ENCODE peak calls at places on chromosomes 13 and 19, in ten cellular contexts. G is keratinocyte; I is cardiac muscle cell; L is heart right ventricle; X is H7; O is effector memory CD4-positive, alpha-beta T cell; Z is breast epithelium; Q is testis; B is IMR-90; T is K562. E is an unnamed sample.

GRCh38 chr13:79226938-79227337 is 179.1 kb downstream of the RBM26 start:
- DNase-seq in G (no peak), I (peak; percentile 30), L (no peak), X (peak; percentile 7), O (no peak), Z (no peak), Q (no peak), B (no peak), T (no peak), E (peak; percentile 52)

GRCh38 chr13:51935326-51936171 is 73.8 kb downstream of the CCDC70 start:
- DNase-seq in G (no peak), I (peak; percentile 31), L (no peak), X (peak; percentile 87), O (no peak), Z (no peak), Q (peak; percentile 27), B (no peak), T (peak; percentile 33), E (peak; percentile 88)

GRCh38 chr19:50826492-50827240 is 3.1 kb upstream of the KLK1 start:
- DNase-seq in G (no peak), I (no peak), L (no peak), X (no peak), O (no peak), Z (no peak), Q (peak; percentile 56), B (no peak), T (no peak), E (no peak)

GRCh38 chr19:9615828-9616227 is 5.2 kb downstream of the ZNF561 start:
- DNase-seq in G (no peak), I (no peak), L (no peak), X (no peak), O (no peak), Z (no peak), Q (no peak), B (no peak), T (no peak), E (no peak)

GRCh38 chr13:51370116-51370515 is 30.6 kb downstream of the SERPINE3 start:
- DNase-seq in G (no peak), I (no peak), L (no peak), X (no peak), O (no peak), Z (no peak), Q (no peak), B (peak; percentile 41), T (no peak), E (no peak)

GRCh38 chr19:16143399-16144215 is at the start of gene HSH2D:
- DNase-seq in G (no peak), I (no peak), L (peak; percentile 30), X (peak; percentile 82), O (peak; percentile 62), Z (peak; percentile 54), Q (no peak), B (no peak), T (no peak), E (peak; percentile 87)

GRCh38 chr13:50129065-50129922 is 114.0 kb downstream of the KCNRG start:
- DNase-seq in G (no peak), I (peak; percentile 7), L (no peak), X (peak; percentile 38), O (no peak), Z (no peak), Q (no peak), B (no peak), T (no peak), E (no peak)

GRCh38 chr13:107867701-107868661 is 347.4 kb downstream of the LIG4 start:
- DNase-seq in G (no peak), I (peak; percentile 70), L (peak; percentile 6), X (peak; percentile 81), O (no peak), Z (no peak), Q (peak; percentile 62), B (peak; percentile 57), T (peak; percentile 73), E (peak; percentile 89)

GRCh38 chr19:38718747-38719543 is 25.3 kb downstream of the CAPN12 start:
- DNase-seq in G (no peak), I (peak; percentile 59), L (peak; percentile 80), X (peak; percentile 91), O (no peak), Z (no peak), Q (no peak), B (no peak), T (no peak), E (peak; percentile 86)
- H3K36me3 ChIP-seq in G (peaks cover 74% of the 10 kb centered on the region), I (peaks cover 39% of the 10 kb centered on the region), L (peaks cover 3% of the 10 kb centered on the region), X (peaks cover 75% of the 10 kb centered on the region), O (peaks cover 83% of the 10 kb centered on the region), Z (peaks cover 10% of the 10 kb centered on the region), Q (no peaks in the 10 kb centered on the region), B (peaks cover 87% of the 10 kb centered on the region), T (peaks cover 93% of the 10 kb centered on the region), E (peaks cover 72% of the 10 kb centered on the region)

GRCh38 chr19:47882890-47883289 is 3.2 kb downstream of the SULT2A1 start:
- DNase-seq in G (no peak), I (no peak), L (no peak), X (no peak), O (no peak), Z (no peak), Q (no peak), B (no peak), T (no peak), E (no peak)

GRCh38 chr19:47885067-47885463 is 1.1 kb downstream of the SULT2A1 start:
- DNase-seq in G (no peak), I (no peak), L (no peak), X (no peak), O (no peak), Z (no peak), Q (no peak), B (no peak), T (no peak), E (no peak)

GRCh38 chr19:47886010-47886559 is at the start of gene SULT2A1:
- DNase-seq in G (no peak), I (no peak), L (no peak), X (no peak), O (no peak), Z (no peak), Q (no peak), B (no peak), T (no peak), E (no peak)

DNA sequence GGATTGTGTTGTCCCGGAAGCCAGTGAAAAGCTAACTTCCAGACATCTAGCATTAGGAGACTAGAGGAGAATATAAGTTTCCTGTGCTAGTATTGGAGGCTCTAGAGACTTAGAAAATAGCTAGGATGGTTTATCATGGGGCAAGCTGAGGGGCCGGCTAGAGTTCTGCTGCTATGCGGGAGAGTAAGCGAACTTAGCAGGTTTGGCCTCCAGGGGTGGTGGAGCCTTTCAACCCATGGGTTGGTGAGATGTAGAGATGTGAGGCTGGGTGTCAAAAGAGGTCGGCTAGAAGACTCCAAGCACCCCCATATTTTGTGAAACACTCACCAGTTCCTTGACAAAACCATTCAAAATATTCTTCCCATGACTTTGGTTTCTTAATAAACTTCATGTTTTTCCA is 4.4 kb downstream of the SULT2A1 start:
- DNase-seq in G (no peak), I (no peak), L (no peak), X (peak; percentile 42), O (no peak), Z (no peak), Q (no peak), B (no peak), T (no peak), E (peak; percentile 59)
- H3K36me3 ChIP-seq in G (no peaks in the 10 kb centered on the region), I (no peaks in the 10 kb centered on the region), L (no peaks in the 10 kb centered on the region), X (no peaks in the 10 kb centered on the region), O (no peaks in the 10 kb centered on the region), Z (no peaks in the 10 kb centered on the region), Q (no peaks in the 10 kb centered on the region), B (no peaks in the 10 kb centered on the region), T (no peaks in the 10 kb centered on the region), E (no peaks in the 10 kb centered on the region)

GRCh38 chr19:41626877-41627276 is at the start of gene CEACAM4:
- DNase-seq in G (no peak), I (no peak), L (peak; percentile 32), X (no peak), O (no peak), Z (no peak), Q (no peak), B (no peak), T (no peak), E (peak; percentile 20)

GRCh38 chr19:41623360-41623759 is 3.5 kb downstream of the CEACAM4 start:
- DNase-seq in G (no peak), I (no peak), L (no peak), X (no peak), O (no peak), Z (no peak), Q (no peak), B (no peak), T (no peak), E (no peak)

GRCh38 chr19:41626278-41626677 is 596 bp downstream of the CEACAM4 start:
- DNase-seq in G (no peak), I (no peak), L (no peak), X (no peak), O (no peak), Z (no peak), Q (no peak), B (no peak), T (no peak), E (no peak)

GRCh38 chr19:41621654-41622053 is 5.2 kb downstream of the CEACAM4 start:
- DNase-seq in G (no peak), I (no peak), L (no peak), X (no peak), O (no peak), Z (no peak), Q (no peak), B (no peak), T (no peak), E (no peak)

GRCh38 chr19:41624515-41624914 is 2.4 kb downstream of the CEACAM4 start:
- DNase-seq in G (no peak), I (no peak), L (no peak), X (no peak), O (no peak), Z (no peak), Q (no peak), B (no peak), T (no peak), E (no peak)
- H3K36me3 ChIP-seq in G (no peaks in the 10 kb centered on the region), I (no peaks in the 10 kb centered on the region), L (no peaks in the 10 kb centered on the region), X (no peaks in the 10 kb centered on the region), O (no peaks in the 10 kb centered on the region), Z (no peaks in the 10 kb centered on the region), Q (no peaks in the 10 kb centered on the region), B (no peaks in the 10 kb centered on the region), T (no peaks in the 10 kb centered on the region), E (no peaks in the 10 kb centered on the region)

GRCh38 chr19:39865186-39865585 is 19.0 kb upstream of the FBL start:
- DNase-seq in G (no peak), I (no peak), L (no peak), X (no peak), O (no peak), Z (no peak), Q (no peak), B (no peak), T (no peak), E (no peak)

GRCh38 chr19:39864118-39864517 is 17.9 kb upstream of the FBL start:
- DNase-seq in G (no peak), I (no peak), L (no peak), X (no peak), O (no peak), Z (no peak), Q (no peak), B (no peak), T (no peak), E (no peak)

GRCh38 chr19:39867133-39867532 is 21.0 kb upstream of the FBL start:
- DNase-seq in G (no peak), I (no peak), L (no peak), X (no peak), O (no peak), Z (no peak), Q (no peak), B (no peak), T (no peak), E (no peak)

GRCh38 chr19:39867952-39868351 is 21.8 kb upstream of the FBL start:
- DNase-seq in G (no peak), I (no peak), L (no peak), X (no peak), O (no peak), Z (no peak), Q (no peak), B (no peak), T (no peak), E (no peak)

GRCh38 chr19:39865953-39866352 is 19.8 kb upstream of the FBL start:
- DNase-seq in G (no peak), I (no peak), L (no peak), X (no peak), O (no peak), Z (no peak), Q (no peak), B (no peak), T (no peak), E (no peak)
- H3K36me3 ChIP-seq in G (no peaks in the 10 kb centered on the region), I (no peaks in the 10 kb centered on the region), L (no peaks in the 10 kb centered on the region), X (no peaks in the 10 kb centered on the region), O (no peaks in the 10 kb centered on the region), Z (no peaks in the 10 kb centered on the region), Q (no peaks in the 10 kb centered on the region), B (no peaks in the 10 kb centered on the region), T (no peaks in the 10 kb centered on the region), E (no peaks in the 10 kb centered on the region)